ENCODE peak calls at places on chromosomes 2 and 18, in ten cellular contexts. E is transverse colon, H is uterus, X is stomach, Y is right lobe of liver, F is heart left ventricle, L is adrenal gland, R is ovary, Z is tibial nerve, K is body of pancreas. J is an unnamed sample. For H3K27me3, the result is how much of the 10 kb centered on the place peaks cover.

GRCh38 chr2:150570712-150571111 is 83.2 kb upstream of the RND3 start:
- DNase-seq in E (no peak), H (no peak), X (no peak), Y (no peak), F (no peak), L (no peak), R (no peak), Z (no peak), K (no peak), J (no peak)

GRCh38 chr2:39787950-39788349 is 8.9 kb upstream of the THUMPD2 start:
- DNase-seq in E (no peak), H (no peak), X (no peak), Y (no peak), F (no peak), L (no peak), R (no peak), Z (no peak), K (no peak), J (no peak)

GRCh38 chr2:36404754-36405153 is 49.2 kb downstream of the CRIM1 start:
- DNase-seq in E (no peak), H (no peak), X (no peak), Y (no peak), F (no peak), L (no peak), R (no peak), Z (no peak), K (no peak), J (no peak)

GRCh38 chr2:112033600-112033999 is 21.5 kb upstream of the TMEM87B start:
- DNase-seq in E (no peak), H (no peak), X (no peak), Y (no peak), F (no peak), L (peak), R (no peak), Z (no peak), K (no peak), J (no peak)

GRCh38 chr18:45670281-45670962 is 53.6 kb upstream of the SLC14A1 start:
- DNase-seq in E (no peak), H (no peak), X (no peak), Y (no peak), F (no peak), L (peak), R (no peak), Z (peak), K (no peak), J (no peak)

GRCh38 chr2:233012301-233012971 is 620 bp downstream of the NGEF start:
- DNase-seq in E (peak), H (no peak), X (peak), Y (peak), F (no peak), L (no peak), R (no peak), Z (no peak), K (peak), J (no peak)

GRCh38 chr18:28183418-28184078 is 6.6 kb upstream of the CDH2 start:
- DNase-seq in E (no peak), H (no peak), X (no peak), Y (no peak), F (no peak), L (no peak), R (no peak), Z (no peak), K (no peak), J (no peak)

GRCh38 chr2:180910831-180911665 is 69.4 kb upstream of the UBE2E3 start:
- DNase-seq in E (no peak), H (no peak), X (no peak), Y (no peak), F (no peak), L (no peak), R (no peak), Z (no peak), K (no peak), J (no peak)

GRCh38 chr2:16767789-16768188 is 102.2 kb upstream of the CYRIA start:
- DNase-seq in E (no peak), H (no peak), X (no peak), Y (no peak), F (no peak), L (no peak), R (no peak), Z (no peak), K (no peak), J (no peak)

GRCh38 chr2:156019341-156019740 is 313.2 kb downstream of the NR4A2 start:
- DNase-seq in E (no peak), H (no peak), X (no peak), Y (no peak), F (no peak), L (no peak), R (no peak), Z (no peak), K (no peak), J (no peak)

GRCh38 chr2:165198181-165198580 is 5.7 kb downstream of the SCN3A start:
- DNase-seq in E (no peak), H (no peak), X (no peak), Y (no peak), F (no peak), L (no peak), R (no peak), Z (no peak), K (no peak), J (no peak)

GRCh38 chr2:64992990-64993389 is 3.8 kb downstream of the SLC1A4 start:
- DNase-seq in E (no peak), H (no peak), X (no peak), Y (no peak), F (no peak), L (no peak), R (no peak), Z (no peak), K (peak), J (no peak)

GRCh38 chr2:72750977-72751639 is 74.7 kb downstream of the EXOC6B start:
- DNase-seq in E (no peak), H (no peak), X (no peak), Y (no peak), F (no peak), L (no peak), R (no peak), Z (no peak), K (no peak), J (no peak)

GRCh38 chr2:70889716-70890037 is 46.0 kb upstream of the ATP6V1B1 start:
- DNase-seq in E (no peak), H (no peak), X (no peak), Y (no peak), F (no peak), L (no peak), R (no peak), Z (no peak), K (no peak), J (no peak)
- H3K27me3 ChIP-seq in E (half or more), H (under half), X (half or more), Y (under half), F (under half), L (half or more), R (under half), Z (half or more), K (under half), J (half or more)

DNA sequence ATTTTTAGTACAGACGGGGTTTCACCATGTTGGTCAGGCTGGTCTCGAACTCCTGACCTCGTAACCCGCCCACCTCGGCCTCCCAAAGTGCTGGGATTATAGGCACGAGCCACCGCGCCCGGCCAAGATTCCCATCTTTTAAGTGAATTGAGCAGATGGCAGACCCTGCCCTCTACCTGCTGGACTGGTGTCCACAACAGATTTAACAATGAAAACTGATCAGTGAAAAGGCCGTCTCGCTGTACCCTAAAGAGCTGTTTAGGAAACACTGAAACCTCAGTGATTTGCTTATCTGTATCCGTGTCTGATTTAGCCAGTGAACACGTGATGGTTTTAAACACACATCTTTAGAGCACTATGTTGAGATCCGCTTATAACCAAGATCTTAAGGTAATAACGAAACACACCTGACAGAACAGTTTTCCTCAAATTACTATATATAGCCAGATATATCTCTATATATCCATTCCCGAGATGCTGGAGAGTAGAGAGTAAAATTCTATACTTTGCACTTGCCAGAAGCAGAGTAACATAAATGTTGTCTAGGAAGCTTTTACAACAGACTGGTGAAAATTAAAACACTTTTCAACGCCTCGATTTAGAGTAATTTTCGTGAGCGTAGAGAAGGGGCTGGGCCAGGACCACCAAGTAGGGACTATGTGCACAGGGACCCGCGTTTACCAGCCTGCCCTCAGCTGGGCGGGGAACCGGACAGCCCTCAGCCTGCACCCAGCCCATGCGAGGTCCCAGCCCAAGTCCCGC is 593 bp downstream of the FAM161A start:
- DNase-seq in E (peak), H (peak), X (peak), Y (no peak), F (no peak), L (peak), R (peak), Z (peak), K (peak), J (no peak)
- TF ChIP-seq CTCF in E (no peak), H (no peak), X (no peak), Y (no peak), F (no peak), L (no peak), R (no peak), Z (no peak), K (no peak), J (no peak)

GRCh38 chr2:49108851-49109250 is 45.5 kb downstream of the FSHR start:
- DNase-seq in E (no peak), H (no peak), X (no peak), Y (no peak), F (no peak), L (no peak), R (no peak), Z (no peak), K (no peak), J (no peak)

GRCh38 chr2:49108436-49108835 is 45.9 kb downstream of the FSHR start:
- DNase-seq in E (no peak), H (no peak), X (no peak), Y (no peak), F (no peak), L (no peak), R (no peak), Z (no peak), K (no peak), J (no peak)

GRCh38 chr2:49110571-49111315 is 43.6 kb downstream of the FSHR start:
- DNase-seq in E (no peak), H (no peak), X (no peak), Y (no peak), F (no peak), L (no peak), R (no peak), Z (no peak), K (no peak), J (no peak)

DNA sequence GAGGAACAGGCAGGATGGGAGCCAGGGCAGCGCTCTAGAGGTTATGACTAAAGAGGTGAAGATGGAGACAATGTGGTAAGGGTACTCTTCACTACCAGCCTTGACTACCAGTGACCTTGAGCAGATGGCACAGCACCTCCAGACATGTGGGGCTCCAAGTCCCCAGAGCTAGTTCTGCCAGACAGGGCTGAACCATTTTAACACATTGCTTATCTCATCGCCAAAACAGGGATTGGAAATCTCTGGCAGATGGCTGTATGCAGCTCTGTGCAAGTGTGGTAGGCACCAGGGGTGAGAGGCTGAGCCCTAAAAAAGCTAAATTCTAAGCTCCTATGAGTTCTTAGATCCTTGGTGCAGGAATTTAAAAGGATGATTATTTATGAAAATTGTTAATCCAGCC is 41.3 kb downstream of the FSHR start:
- DNase-seq in E (no peak), H (no peak), X (no peak), Y (no peak), F (no peak), L (no peak), R (no peak), Z (no peak), K (no peak), J (no peak)
- TF ChIP-seq POLR2A in E (no peak), H (no peak), X (no peak), Y (no peak), F (no peak), L (no peak), R (no peak), Z (no peak), K (no peak), J (no peak)

GRCh38 chr18:60493066-60493465 is 120.5 kb upstream of the MC4R start:
- DNase-seq in E (no peak), H (no peak), X (no peak), Y (no peak), F (no peak), L (no peak), R (no peak), Z (no peak), K (no peak), J (no peak)
- H3K27me3 ChIP-seq in E (under half), H (under half), X (under half), Y (under half), F (under half), L (under half), R (under half), Z (under half), K (under half), J (under half)

GRCh38 chr18:76388261-76388660 is 106.8 kb downstream of the ZNF516 start:
- DNase-seq in E (no peak), H (peak), X (peak), Y (no peak), F (no peak), L (no peak), R (no peak), Z (no peak), K (no peak), J (no peak)

GRCh38 chr18:76390452-76391035 is 104.5 kb downstream of the ZNF516 start:
- DNase-seq in E (no peak), H (peak), X (peak), Y (peak), F (no peak), L (no peak), R (no peak), Z (no peak), K (no peak), J (no peak)

GRCh38 chr18:76387608-76388007 is 107.4 kb downstream of the ZNF516 start:
- DNase-seq in E (no peak), H (no peak), X (peak), Y (no peak), F (no peak), L (no peak), R (no peak), Z (no peak), K (no peak), J (no peak)

GRCh38 chr18:76386886-76387285 is 108.2 kb downstream of the ZNF516 start:
- DNase-seq in E (no peak), H (peak), X (peak), Y (no peak), F (no peak), L (no peak), R (no peak), Z (no peak), K (no peak), J (no peak)

DNA sequence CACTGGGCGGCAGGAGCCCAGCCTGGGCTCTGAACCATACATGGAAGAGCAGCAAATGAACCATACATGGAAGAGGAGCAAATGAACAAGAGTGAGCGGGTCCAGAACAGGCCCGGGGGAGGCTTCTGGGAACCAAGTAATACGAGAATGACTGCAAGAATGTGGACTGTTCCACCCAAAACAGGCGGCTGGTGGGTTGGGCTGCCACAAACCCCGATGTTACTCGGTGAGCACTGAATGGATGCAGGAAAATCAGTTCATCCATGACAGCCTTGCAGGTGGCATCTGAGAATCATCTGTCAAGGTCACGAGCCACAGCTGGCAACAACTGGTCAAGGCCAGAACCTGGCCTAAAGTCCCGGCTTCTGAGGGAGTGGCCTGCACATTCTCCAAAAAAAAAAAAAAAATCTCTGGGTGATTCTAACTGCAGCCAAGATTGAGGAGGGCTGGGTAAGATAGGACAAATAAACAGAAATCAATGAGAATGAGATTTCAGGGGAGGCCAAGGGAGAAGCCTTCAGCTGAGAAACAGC is 106.1 kb downstream of the ZNF516 start:
- DNase-seq in E (no peak), H (peak), X (peak), Y (no peak), F (no peak), L (peak), R (peak), Z (no peak), K (no peak), J (no peak)
- TF ChIP-seq CTCF in E (no peak), H (no peak), X (no peak), Y (no peak), F (no peak), L (no peak), R (no peak), Z (no peak), K (no peak), J (no peak)

DNA sequence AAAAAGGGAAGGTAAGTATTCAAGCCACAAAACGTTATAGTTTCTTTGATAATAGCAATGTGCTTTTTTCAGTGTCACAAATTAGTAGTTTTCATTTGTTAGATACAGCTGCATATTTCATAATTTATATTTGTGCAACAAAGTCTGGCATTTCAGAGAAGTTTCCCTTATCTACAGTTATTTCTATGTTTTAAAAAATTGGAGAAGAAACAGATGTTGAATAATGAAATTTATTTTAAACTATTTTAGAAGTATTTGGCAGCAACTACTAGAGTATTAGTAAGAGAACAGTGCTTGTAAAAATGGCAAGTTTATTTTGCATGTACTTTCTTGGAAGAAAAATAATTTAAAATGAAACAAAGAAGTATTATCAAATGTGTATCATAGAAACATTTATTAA is 68.6 kb upstream of the COL5A2 start:
- DNase-seq in E (no peak), H (no peak), X (no peak), Y (no peak), F (no peak), L (no peak), R (no peak), Z (no peak), K (no peak), J (no peak)
- TF ChIP-seq POLR2A in E (no peak), H (no peak), X (no peak), Y (no peak), F (no peak), L (no peak), R (no peak), Z (no peak), K (no peak), J (no peak)

J was measured in suprapubic skin.